ENCODE peak calls at places on chromosome 4, in eight cellular contexts. C is dorsolateral prefrontal cortex; S is fibroblast of the conjunctiva; Y is neuronal stem cell; R is tibial artery; G is activated CD4-positive, CD25-positive, alpha-beta regulatory T cell treated with anti-CD3 and anti-CD28 coated beads, Interleukin-2, amount 50 U/mL, for 72 hours; Z is activated CD4-positive, alpha-beta T cell treated with anti-CD3 and anti-CD28 coated beads, Interleukin-2, amount 50 U/mL, for 1 hour; Q is LoVo. L is an unnamed sample.
A peak's percentile ranks its signal among the peaks of the same experiment; 100 is the strongest.

GRCh38 chr4:108433832-108434231 is 186.5 kb upstream of the RPL34 start:
- DNase-seq in S (peak; percentile 3), Q (peak; percentile 32), Z (peak; percentile 4), G (no peak), C (no peak), Y (no peak), R (no peak), L (no peak)

GRCh38 chr4:4763815-4764202 is 95.7 kb upstream of the MSX1 start:
- DNase-seq in S (no peak), C (no peak), R (no peak), G (no peak), Y (no peak), Z (no peak), Q (no peak), L (no peak)

GRCh38 chr4:14856076-14856926 is 146.0 kb upstream of the CPEB2 start:
- DNase-seq in Z (no peak), Q (peak; percentile 94), R (peak; percentile 82), S (peak; percentile 97), G (peak; percentile 51), C (no peak), Y (no peak), L (no peak)

GRCh38 chr4:125390727-125391126 is 76.0 kb downstream of the FAT4 start:
- DNase-seq in Y (no peak), Z (no peak), Q (no peak), S (no peak), R (no peak), G (no peak), C (no peak), L (no peak)

GRCh38 chr4:12555011-12555410 is 929.1 kb downstream of the RAB28 start:
- DNase-seq in R (no peak), Y (no peak), S (no peak), C (no peak), Z (no peak), G (no peak), Q (no peak), L (no peak)

GRCh38 chr4:47010347-47011188 is 17.2 kb upstream of the GABRA4 start:
- DNase-seq in R (no peak), Y (no peak), S (no peak), Q (peak; percentile 19), G (no peak), C (no peak), Z (no peak), L (no peak)

GRCh38 chr4:30495261-30496050 is 224.7 kb upstream of the PCDH7 start:
- DNase-seq in G (no peak), Z (no peak), Q (no peak), R (no peak), Y (no peak), C (no peak), S (no peak), L (no peak)

GRCh38 chr4:42519803-42520417 is 122.6 kb downstream of the SHISA3 start:
- DNase-seq in Q (peak; percentile 57), S (peak; percentile 16), C (peak; percentile 37), Z (peak; percentile 21), Y (peak; percentile 51), G (no peak), R (peak; percentile 30), L (no peak)

GRCh38 chr4:8092282-8092681 is 66.3 kb downstream of the ABLIM2 start:
- DNase-seq in Y (no peak), S (no peak), G (no peak), C (no peak), R (no peak), Z (no peak), Q (no peak), L (no peak)

GRCh38 chr4:16000708-16001483 is 37.9 kb upstream of the FGFBP2 start:
- DNase-seq in Q (no peak), C (no peak), Z (no peak), S (no peak), Y (no peak), R (no peak), G (no peak), L (no peak)

GRCh38 chr4:44150091-44150576 is 298.5 kb downstream of the KCTD8 start:
- DNase-seq in R (no peak), Y (no peak), C (no peak), Q (no peak), G (no peak), S (no peak), Z (no peak), L (no peak)

GRCh38 chr4:129926936-129927335 is 831.0 kb downstream of the C4orf33 start:
- DNase-seq in G (no peak), C (no peak), S (no peak), Y (no peak), Q (no peak), Z (no peak), R (no peak), L (no peak)

GRCh38 chr4:31089815-31090214 is 369.6 kb downstream of the PCDH7 start:
- DNase-seq in Z (no peak), Y (no peak), Q (peak; percentile 42), S (no peak), G (no peak), C (no peak), R (peak; percentile 24), L (no peak)

GRCh38 chr4:174377613-174378012 is 93.9 kb downstream of the CEP44 start:
- DNase-seq in C (no peak), R (no peak), S (no peak), Q (no peak), Y (no peak), Z (no peak), G (no peak), L (no peak)

GRCh38 chr4:149140841-149141240 is 674.8 kb downstream of the IQCM start:
- DNase-seq in Y (no peak), C (no peak), Z (no peak), Q (no peak), G (no peak), R (no peak), S (no peak), L (no peak)

GRCh38 chr4:173448557-173448918 is 49.6 kb upstream of the SCRG1 start:
- DNase-seq in Y (no peak), Q (no peak), G (no peak), C (no peak), S (no peak), R (no peak), Z (no peak), L (no peak)

GRCh38 chr4:71130827-71131603 is 137.6 kb downstream of the DCK start:
- DNase-seq in R (no peak), G (no peak), Z (no peak), Y (no peak), S (peak; percentile 26), C (no peak), Q (no peak), L (no peak)

GRCh38 chr4:113117346-113117677 is 67.9 kb downstream of the ANK2 start:
- DNase-seq in Q (no peak), G (no peak), Z (no peak), Y (no peak), C (no peak), S (no peak), R (no peak), L (no peak)

GRCh38 chr4:1523033-1523432 is 116.8 kb upstream of the NKX1-1 start:
- DNase-seq in R (no peak), Z (no peak), Q (no peak), C (no peak), S (no peak), Y (no peak), G (no peak), L (no peak)

GRCh38 chr4:140213736-140214135 is 59.8 kb upstream of the MAML3 start:
- DNase-seq in Q (peak; percentile 16), C (no peak), Y (no peak), R (no peak), Z (no peak), S (no peak), G (no peak), L (no peak)

L was measured in osteocyte.